ENCODE peak calls at places on chromosome 3, in seven cellular contexts. U, D, V, M, R, A and H are unnamed samples.

GRCh38 chr3:177144922-177145321 is 52.4 kb downstream of the TBL1XR1 start:
- DNase-seq in M (no peak), U (no peak), A (no peak), V (no peak), D (no peak), R (no peak), H (no peak)

GRCh38 chr3:151864423-151865101 is 8.9 kb upstream of the SUCNR1 start:
- DNase-seq in R (no peak), M (peak; percentile 33), D (peak; percentile 30), V (no peak), U (no peak), A (no peak), H (no peak)

GRCh38 chr3:72791132-72791531 is 57.1 kb downstream of the SHQ1 start:
- DNase-seq in V (no peak), A (no peak), D (no peak), U (no peak), R (no peak), M (no peak), H (no peak)

GRCh38 chr3:164416491-164417222 is 661.6 kb downstream of the SI start:
- DNase-seq in V (no peak), R (no peak), M (no peak), U (no peak), D (no peak), A (no peak), H (no peak)

GRCh38 chr3:193396451-193397244 is 18.1 kb upstream of the ATP13A5 start:
- DNase-seq in V (no peak), D (no peak), U (no peak), A (no peak), M (no peak), R (no peak), H (no peak)

GRCh38 chr3:53140575-53141467 is 10.6 kb upstream of the RFT1 start:
- DNase-seq in M (no peak), D (no peak), U (no peak), R (no peak), A (no peak), V (no peak), H (no peak)

GRCh38 chr3:79844176-79844575 is 76.4 kb upstream of the ROBO1 start:
- DNase-seq in R (no peak), A (no peak), M (peak; percentile 57), D (no peak), U (no peak), V (no peak), H (no peak)

GRCh38 chr3:177977381-177978158 is 558.7 kb upstream of the KCNMB2 start:
- DNase-seq in V (no peak), A (no peak), R (no peak), M (peak; percentile 33), U (no peak), D (peak; percentile 74), H (no peak)

GRCh38 chr3:169362872-169363271 is 300.6 kb downstream of the MECOM start:
- DNase-seq in U (no peak), M (no peak), V (no peak), A (no peak), R (no peak), D (no peak), H (no peak)

GRCh38 chr3:129224984-129225393 is 24.4 kb upstream of the COPG1 start:
- DNase-seq in R (no peak), D (no peak), A (no peak), M (peak; percentile 73), U (peak; percentile 90), V (peak; percentile 23), H (no peak)

GRCh38 chr3:196711838-196712513 is at the start of the genes CEP19 and PIGX:
- DNase-seq in A (peak; percentile 92), V (peak; percentile 88), M (peak; percentile 85), R (peak; percentile 78), D (peak; percentile 57), U (peak; percentile 85), H (peak; percentile 98)

GRCh38 chr3:143613226-143613625 is 235.0 kb downstream of the SLC9A9 start:
- DNase-seq in V (no peak), M (no peak), U (no peak), D (no peak), R (no peak), A (no peak), H (no peak)

GRCh38 chr3:30355622-30356021 is 250.8 kb upstream of the TGFBR2 start:
- DNase-seq in M (peak; percentile 76), U (no peak), D (no peak), A (no peak), V (no peak), R (no peak), H (no peak)

GRCh38 chr3:80519436-80519835 is 751.6 kb upstream of the ROBO1 start:
- DNase-seq in A (no peak), D (no peak), R (no peak), V (no peak), M (no peak), U (no peak), H (no peak)

GRCh38 chr3:99805160-99805559 is 12.5 kb upstream of the CMSS1 start:
- DNase-seq in V (no peak), M (no peak), D (no peak), R (no peak), A (no peak), U (no peak), H (no peak)

GRCh38 chr3:117322866-117323265 is 613.3 kb downstream of the TUSC7 start:
- DNase-seq in R (no peak), U (no peak), V (no peak), D (no peak), M (peak; percentile 17), A (no peak), H (no peak)

GRCh38 chr3:58704745-58705144 is 38.2 kb upstream of the FAM3D start:
- DNase-seq in M (no peak), D (no peak), V (no peak), R (no peak), A (no peak), U (no peak), H (no peak)